ENCODE peak calls at places on chromosomes 2 and 18, in seven cellular contexts. H is IMR-90, Y is K562, M is HCT116, N is A549, Q is H1, C is GM12878. U is an unnamed sample.

GRCh38 chr18:74498712-74499629 is 2.8 kb downstream of the CNDP2 start:
- DNase-seq in M (no peak), Q (no peak), N (no peak), Y (peak; percentile 65), C (peak; percentile 56), H (no peak), U (no peak)

GRCh38 chr18:3623769-3624545 is 174.0 kb downstream of the TGIF1 start:
- DNase-seq in N (peak; percentile 99), C (no peak), Y (peak; percentile 84), Q (no peak), H (peak; percentile 98), M (peak; percentile 96), U (peak; percentile 98)

GRCh38 chr2:85540131-85540587 is 1.2 kb downstream of the MAT2A start:
- DNase-seq in Q (no peak), Y (no peak), N (peak; percentile 47), M (no peak), C (no peak), H (peak; percentile 32), U (no peak)

GRCh38 chr2:238863749-238864206 is 15.9 kb downstream of the TWIST2 start:
- DNase-seq in C (no peak), Y (no peak), H (no peak), N (no peak), M (no peak), Q (no peak), U (no peak)

GRCh38 chr2:102267774-102268173 is 43.6 kb upstream of the IL1RL1 start:
- DNase-seq in C (no peak), Q (no peak), M (no peak), H (no peak), Y (no peak), N (no peak), U (no peak)

GRCh38 chr18:63040788-63041410 is 278.7 kb downstream of the BCL2 start:
- DNase-seq in N (no peak), M (no peak), H (no peak), C (peak; percentile 83), Q (no peak), Y (no peak), U (no peak)

GRCh38 chr2:108305901-108306300 is 17.2 kb downstream of the SULT1C2 start:
- DNase-seq in N (no peak), Y (no peak), M (no peak), H (peak; percentile 57), C (no peak), Q (no peak), U (no peak)

GRCh38 chr2:238097988-238098853 is 1.9 kb upstream of the ESPNL start:
- DNase-seq in H (no peak), C (no peak), Y (peak; percentile 96), Q (peak; percentile 60), N (peak; percentile 84), M (peak; percentile 90), U (no peak)

GRCh38 chr2:136381245-136381644 is 263.3 kb upstream of the CXCR4 start:
- DNase-seq in Y (no peak), C (no peak), M (no peak), H (no peak), N (no peak), Q (no peak), U (no peak)

GRCh38 chr2:229713371-229714079 is 830 bp downstream of the DNER start:
- DNase-seq in M (no peak), N (peak; percentile 27), Y (no peak), Q (no peak), C (no peak), H (no peak), U (no peak)

GRCh38 chr2:31945572-31945935 is 65.3 kb downstream of the MEMO1 start:
- DNase-seq in H (peak; percentile 5), N (no peak), C (no peak), M (no peak), Q (no peak), Y (peak; percentile 45), U (no peak)

GRCh38 chr2:88933980-88934379 is 242.5 kb downstream of the RPIA start:
- DNase-seq in Q (no peak), M (no peak), N (peak; percentile 69), H (no peak), C (no peak), Y (no peak), U (peak; percentile 34)

GRCh38 chr2:165720526-165720925 is 73.5 kb downstream of the GALNT3 start:
- DNase-seq in H (peak; percentile 75), M (no peak), C (no peak), Y (no peak), N (no peak), Q (no peak), U (no peak)

GRCh38 chr2:173898178-173898668 is 67.0 kb downstream of the SP3 start:
- DNase-seq in Q (no peak), C (peak; percentile 94), Y (no peak), H (no peak), N (no peak), M (no peak), U (no peak)

GRCh38 chr2:181183878-181184553 is 203.6 kb downstream of the UBE2E3 start:
- DNase-seq in C (no peak), N (no peak), Q (no peak), H (no peak), Y (no peak), M (no peak), U (no peak)

GRCh38 chr2:102418421-102418961 is 4.5 kb upstream of the IL18RAP start:
- DNase-seq in Y (peak; percentile 69), M (no peak), C (no peak), N (no peak), H (peak; percentile 19), Q (no peak), U (no peak)

GRCh38 chr2:229921101-229921891 is 513 bp downstream of the TRIP12 start:
- DNase-seq in Y (peak; percentile 60), Q (no peak), M (peak; percentile 22), N (peak; percentile 62), C (no peak), H (peak; percentile 58), U (peak; percentile 80)

GRCh38 chr2:97699765-97700444 is 13.5 kb upstream of the ZAP70 start:
- DNase-seq in Q (no peak), M (peak; percentile 37), C (no peak), Y (peak; percentile 70), H (peak; percentile 54), N (peak; percentile 60), U (peak; percentile 68)

GRCh38 chr18:9910709-9911108 is 3.1 kb upstream of the VAPA start:
- DNase-seq in Q (no peak), H (no peak), N (no peak), M (no peak), C (no peak), Y (no peak), U (no peak)

GRCh38 chr2:106147665-106148064 is 46.4 kb downstream of the UXS1 start:
- DNase-seq in M (no peak), Q (no peak), Y (no peak), N (no peak), C (peak; percentile 5), H (peak; percentile 12), U (no peak)

GRCh38 chr2:188870289-188870688 is 103.9 kb upstream of the COL3A1 start:
- DNase-seq in C (no peak), N (no peak), Y (no peak), H (peak; percentile 97), M (no peak), Q (no peak), U (no peak)
- TF ChIP-seq CEBPB in C (no peak), N (no peak), Y (no peak), H (peak; percentile 93), M (no peak), Q (no peak), U (no peak)

GRCh38 chr2:119827866-119828507 is 68.3 kb downstream of the PTPN4 start:
- DNase-seq in N (no peak), H (peak; percentile 47), Y (no peak), M (no peak), Q (no peak), C (no peak), U (no peak)
- TF ChIP-seq CEBPB in N (no peak), H (no peak), Y (no peak), M (no peak), Q (no peak), C (no peak), U (no peak)

GRCh38 chr2:20916604-20917286 is 93.8 kb upstream of the LDAH start:
- DNase-seq in C (no peak), Q (no peak), M (no peak), H (peak; percentile 13), N (peak; percentile 47), Y (no peak), U (peak; percentile 74)

GRCh38 chr2:20917287-20917660 is 94.4 kb upstream of the LDAH start:
- DNase-seq in Q (no peak), H (no peak), N (no peak), Y (no peak), C (no peak), M (no peak), U (no peak)

GRCh38 chr2:20915271-20915670 is 92.4 kb upstream of the LDAH start:
- DNase-seq in Y (no peak), H (no peak), C (no peak), Q (no peak), N (no peak), M (no peak), U (no peak)

GRCh38 chr2:20919301-20919800 is 96.5 kb upstream of the LDAH start:
- DNase-seq in Y (no peak), N (no peak), H (no peak), C (no peak), M (no peak), Q (no peak), U (no peak)

DNA sequence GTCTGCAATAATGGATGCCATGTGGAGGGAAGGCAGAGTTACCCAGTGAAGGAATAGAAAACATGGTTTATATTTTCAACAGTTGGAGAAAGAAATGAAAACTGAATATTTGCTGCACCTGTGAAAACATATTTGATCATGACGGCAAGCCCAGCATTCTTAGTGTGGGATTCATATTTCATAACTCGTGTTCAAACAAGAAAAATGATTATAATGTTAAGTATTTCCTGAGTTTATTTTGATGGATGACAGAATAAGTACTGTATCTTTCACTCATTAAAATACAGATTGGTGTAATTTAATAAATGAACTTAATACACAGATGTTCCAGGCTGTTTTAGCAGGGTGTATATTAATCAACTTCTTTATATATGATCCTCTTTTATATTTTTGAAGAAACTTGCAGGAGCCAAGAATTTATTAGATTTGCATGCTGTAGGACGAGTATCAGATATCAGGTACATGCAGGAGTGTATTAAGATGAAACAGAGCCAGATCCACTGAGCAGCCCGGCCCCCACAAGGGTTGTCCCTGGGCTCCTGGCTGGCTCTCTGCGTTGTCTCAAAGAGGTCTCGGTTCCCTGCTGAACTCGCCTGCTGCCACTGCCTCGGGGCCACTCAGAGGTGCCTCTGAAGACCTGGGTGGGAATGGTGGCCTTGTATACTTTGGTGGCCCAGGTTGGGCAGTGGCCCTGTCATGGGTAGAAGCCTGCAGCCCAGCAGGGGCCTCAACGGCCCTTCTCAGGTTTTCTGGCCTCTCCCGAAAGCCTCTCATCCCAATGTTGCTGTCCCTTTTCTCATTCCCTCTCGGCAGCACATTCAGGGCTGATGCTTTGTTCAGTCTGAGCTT is 95.0 kb upstream of the LDAH start:
- DNase-seq in C (no peak), Q (no peak), H (peak; percentile 34), N (no peak), M (no peak), Y (no peak), U (no peak)
- TF ChIP-seq CEBPB in C (no peak), Q (no peak), H (no peak), N (no peak), M (no peak), Y (no peak), U (no peak)

DNA sequence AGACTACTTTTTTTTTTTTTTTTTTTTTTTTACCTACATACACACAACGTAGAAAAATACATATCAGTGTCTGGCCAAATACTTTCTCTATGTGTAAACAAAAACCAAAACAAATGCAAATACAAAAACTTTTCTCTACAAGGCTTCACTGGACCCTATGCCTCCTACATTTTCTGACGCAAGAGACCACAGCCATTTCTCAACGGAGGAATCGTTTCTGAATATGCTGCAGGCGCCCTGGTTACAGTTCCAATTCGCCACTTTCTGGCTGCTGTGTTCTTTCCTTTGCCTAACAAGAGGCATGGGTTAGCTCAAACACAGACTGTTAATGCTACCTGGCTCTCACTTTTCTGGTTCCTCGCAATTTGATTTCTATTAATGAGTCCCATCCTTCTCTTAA is 96.4 kb downstream of the EPB41L3 start:
- DNase-seq in C (no peak), H (no peak), M (no peak), Q (no peak), N (no peak), Y (no peak), U (no peak)
- TF ChIP-seq CEBPB in C (no peak), H (no peak), M (no peak), Q (peak; percentile 35), N (no peak), Y (no peak), U (peak; percentile 16)